ENCODE peak calls at places on chromosomes 4 and X, in seven cellular contexts. B is uterus, Q is breast epithelium, H is fibroblast of lung, O is pancreas, R is A549, A is ovary. I is an unnamed sample.

GRCh38 chr4:5120468-5120867 is 69.2 kb downstream of the STK32B start:
- DNase-seq in Q (no peak), O (no peak), R (no peak), H (no peak), B (no peak), A (no peak), I (no peak)

GRCh38 chrX:2875798-2876399 is 47.2 kb downstream of the GYG2 start:
- DNase-seq in O (no peak), B (no peak), A (no peak), Q (no peak), R (no peak), H (no peak), I (no peak)

GRCh38 chrX:13064599-13065143 is 20.3 kb upstream of the FAM9C start:
- DNase-seq in A (no peak), O (no peak), B (no peak), H (peak; percentile 77), R (peak; percentile 8), Q (no peak), I (no peak)

GRCh38 chrX:30975467-30975866 is 86.4 kb upstream of the TAB3 start:
- DNase-seq in H (no peak), R (no peak), A (no peak), B (no peak), Q (no peak), O (no peak), I (no peak)

GRCh38 chr4:11313157-11313943 is 115.3 kb downstream of the HS3ST1 start:
- DNase-seq in O (no peak), R (no peak), A (no peak), B (no peak), H (peak; percentile 50), Q (no peak), I (no peak)

GRCh38 chr4:15109583-15109982 is 107.3 kb downstream of the CPEB2 start:
- DNase-seq in O (no peak), A (no peak), Q (no peak), R (no peak), B (no peak), H (no peak), I (no peak)

GRCh38 chrX:103253608-103254007 is 1.3 kb downstream of the TCEAL8 start:
- DNase-seq in B (no peak), O (no peak), A (no peak), R (no peak), H (peak; percentile 4), Q (no peak), I (no peak)

GRCh38 chr4:14652522-14652921 is 349.8 kb upstream of the CPEB2 start:
- DNase-seq in R (no peak), Q (no peak), B (no peak), A (no peak), H (no peak), O (no peak), I (no peak)

GRCh38 chrX:46325312-46325877 is 219.8 kb downstream of the ZNF674 start:
- DNase-seq in O (no peak), Q (no peak), R (peak; percentile 80), H (peak; percentile 92), B (no peak), A (no peak), I (no peak)

GRCh38 chrX:136950206-136950605 is 69.7 kb upstream of the RBMX start:
- DNase-seq in B (no peak), O (no peak), A (no peak), R (no peak), H (no peak), Q (no peak), I (no peak)

GRCh38 chr4:38154251-38154650 is 194.1 kb downstream of the PTTG2 start:
- DNase-seq in A (no peak), R (no peak), H (no peak), Q (no peak), O (no peak), B (no peak), I (no peak)

GRCh38 chr4:80101768-80102116 is 28.7 kb upstream of the ANTXR2 start:
- DNase-seq in O (no peak), A (no peak), R (no peak), H (peak; percentile 47), B (no peak), Q (no peak), I (no peak)
- H3K4me1 ChIP-seq in O (no peaks in the 10 kb centered on the region), A (peaks cover 2% of the 10 kb centered on the region), R (no peaks in the 10 kb centered on the region), H (peaks cover 3% of the 10 kb centered on the region), B (no peaks in the 10 kb centered on the region), Q (no peaks in the 10 kb centered on the region), I (no peaks in the 10 kb centered on the region)

GRCh38 chr4:48939785-48940184 is 33.2 kb upstream of the OCIAD2 start:
- DNase-seq in R (peak; percentile 8), O (no peak), B (no peak), A (no peak), H (peak; percentile 94), Q (no peak), I (no peak)

GRCh38 chr4:48944252-48944651 is 37.7 kb upstream of the OCIAD2 start:
- DNase-seq in H (peak; percentile 71), O (no peak), B (no peak), A (no peak), R (peak; percentile 15), Q (no peak), I (no peak)

GRCh38 chr4:48944659-48945290 is 38.2 kb upstream of the OCIAD2 start:
- DNase-seq in H (no peak), B (no peak), O (no peak), Q (no peak), R (no peak), A (no peak), I (no peak)

GRCh38 chr4:48945981-48946380 is 39.4 kb upstream of the OCIAD2 start:
- DNase-seq in O (no peak), Q (no peak), A (no peak), B (no peak), R (no peak), H (no peak), I (no peak)

DNA sequence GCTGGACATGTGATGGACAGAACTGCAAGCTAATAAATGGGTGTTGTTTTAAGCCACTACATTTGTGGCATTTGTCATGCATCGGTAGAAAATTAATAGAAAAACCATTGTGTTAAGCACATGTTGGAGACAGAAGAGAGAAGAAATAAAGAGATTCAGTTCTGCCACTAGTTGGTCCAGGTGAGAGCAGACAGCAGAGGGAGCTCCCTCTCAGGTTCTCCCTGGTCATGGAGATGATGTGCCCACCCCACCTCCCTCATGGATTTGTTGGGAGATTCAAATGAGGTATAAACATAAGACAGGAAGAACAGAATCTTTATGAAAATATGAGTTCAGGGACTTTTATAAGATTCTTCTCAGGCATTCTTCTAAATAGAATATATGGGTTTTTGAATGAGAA is 36.8 kb upstream of the OCIAD2 start:
- DNase-seq in A (no peak), H (no peak), O (no peak), R (no peak), B (no peak), Q (no peak), I (no peak)
- TF ChIP-seq CTCF in A (no peak), H (no peak), O (no peak), R (peak; percentile 33), B (no peak), Q (no peak), I (no peak)

GRCh38 chr4:146334862-146335449 is 120.6 kb downstream of the REELD1 start:
- DNase-seq in B (no peak), Q (no peak), H (no peak), R (no peak), A (no peak), O (no peak), I (no peak)

GRCh38 chr4:146336413-146336807 is 122.1 kb downstream of the REELD1 start:
- DNase-seq in B (no peak), H (peak; percentile 30), O (no peak), A (no peak), R (no peak), Q (no peak), I (no peak)

GRCh38 chr4:146333187-146333894 is 119.0 kb downstream of the REELD1 start:
- DNase-seq in O (no peak), B (no peak), Q (no peak), R (no peak), H (peak; percentile 92), A (no peak), I (no peak)

GRCh38 chr4:146335763-146336412 is 121.5 kb downstream of the REELD1 start:
- DNase-seq in O (no peak), H (no peak), B (no peak), Q (no peak), R (no peak), A (no peak), I (no peak)

DNA sequence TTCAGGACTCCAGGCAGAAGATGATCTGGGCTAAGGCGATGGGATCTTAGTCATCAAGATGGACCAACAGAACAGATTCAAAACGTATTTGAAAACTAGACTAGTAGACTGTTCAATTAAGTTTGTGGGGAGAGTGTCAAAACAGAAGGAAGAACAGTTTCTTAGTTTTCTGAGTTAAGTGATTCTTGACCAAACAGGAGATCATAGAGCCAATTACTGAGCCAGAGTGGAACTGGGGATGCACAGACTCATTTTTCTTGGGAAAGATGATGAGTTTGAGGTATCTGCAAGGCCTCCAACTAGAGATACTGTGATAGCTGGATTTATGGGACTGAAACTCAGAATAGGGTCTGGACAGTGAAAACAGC is 119.5 kb downstream of the REELD1 start:
- DNase-seq in Q (no peak), O (no peak), B (no peak), A (no peak), H (no peak), R (no peak), I (no peak)
- H3K27ac ChIP-seq in Q (no peak overlapping the region), O (no peak overlapping the region), B (no peak overlapping the region), A (no peak overlapping the region), H (peak overlapping the region; percentile 13), R (peak overlapping the region; percentile 73), I (no peak overlapping the region)

GRCh38 chrX:124216396-124217124 is 115.9 kb upstream of the TEX13D start:
- DNase-seq in A (no peak), H (no peak), Q (no peak), O (no peak), R (no peak), B (no peak), I (no peak)
- H3K4me1 ChIP-seq in A (no peaks in the 10 kb centered on the region), H (no peaks in the 10 kb centered on the region), Q (no peaks in the 10 kb centered on the region), O (no peaks in the 10 kb centered on the region), R (no peaks in the 10 kb centered on the region), B (no peaks in the 10 kb centered on the region), I (peaks cover 3% of the 10 kb centered on the region)

DNA sequence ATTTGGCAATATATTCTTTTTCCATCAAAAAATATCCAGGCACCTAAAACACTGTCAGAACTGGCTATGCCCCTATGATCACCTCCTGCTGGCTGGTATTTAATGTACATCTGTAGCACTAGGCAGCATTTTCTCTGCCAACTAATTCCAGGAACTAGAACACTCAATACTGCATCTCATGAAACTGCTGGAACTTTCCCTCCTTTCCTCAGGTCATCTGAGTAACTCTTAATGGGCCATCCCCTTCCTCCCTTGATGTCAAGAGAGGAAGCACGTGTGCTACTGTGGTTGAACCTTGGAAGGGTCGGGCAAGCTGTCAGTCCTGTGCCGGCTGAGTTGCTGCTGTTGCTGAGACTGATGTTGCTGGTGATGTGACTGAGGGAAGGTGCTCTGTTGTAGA is 39.4 kb downstream of the TMEM165 start:
- DNase-seq in H (peak; percentile 29), B (no peak), R (no peak), Q (no peak), A (no peak), O (no peak), I (no peak)
- TF ChIP-seq CTCF in H (peak; percentile 24), B (no peak), R (no peak), Q (no peak), A (no peak), O (no peak), I (no peak)

GRCh38 chrX:16464369-16464768 is 185.6 kb upstream of the S100G start:
- DNase-seq in Q (no peak), R (no peak), A (no peak), O (no peak), H (no peak), B (no peak), I (no peak)
- H3K27ac ChIP-seq in Q (no peak overlapping the region), R (no peak overlapping the region), A (no peak overlapping the region), O (no peak overlapping the region), H (no peak overlapping the region), B (no peak overlapping the region), I (no peak overlapping the region)

I was measured in psoas muscle.